ENCODE peak calls at places on chromosomes 11 and 22, in eight cellular contexts. R is pancreas, I is vagina, K is uterus, A is body of pancreas, P is right lobe of liver, Y is cardiac muscle cell, Q is fibroblast of lung. X is an unnamed sample.
A peak's percentile ranks its signal among the peaks of the same experiment; 100 is the strongest.

GRCh38 chr11:2097998-2098690 is 41.0 kb downstream of the IGF2 start:
- DNase-seq in K (no peak), I (no peak), P (no peak), R (no peak), Y (no peak), Q (no peak), A (no peak), X (no peak)

GRCh38 chr11:71298016-71298550 is 45.7 kb upstream of the SHANK2 start:
- DNase-seq in A (no peak), Q (no peak), R (no peak), P (peak; percentile 25), I (peak; percentile 95), Y (no peak), K (no peak), X (no peak)

GRCh38 chr11:60485987-60486386 is 6.6 kb upstream of the MS4A12 start:
- DNase-seq in I (no peak), P (no peak), A (peak; percentile 45), Y (no peak), K (no peak), R (peak; percentile 25), Q (no peak), X (peak; percentile 75)

GRCh38 chr11:12090061-12090572 is 20.3 kb upstream of the MICAL2 start:
- DNase-seq in I (no peak), K (no peak), Y (peak; percentile 63), R (no peak), P (no peak), A (no peak), Q (peak; percentile 58), X (no peak)

GRCh38 chr11:69274531-69275016 is 19.4 kb upstream of the MYEOV start:
- DNase-seq in P (peak; percentile 77), A (peak; percentile 84), R (peak; percentile 89), I (no peak), Y (no peak), Q (no peak), K (no peak), X (no peak)

GRCh38 chr11:120839846-120840402 is 184.0 kb upstream of the TBCEL start:
- DNase-seq in Q (no peak), Y (no peak), P (no peak), A (no peak), I (no peak), R (no peak), K (no peak), X (no peak)

GRCh38 chr11:67651976-67652895 is 1.7 kb upstream of the ACY3 start:
- DNase-seq in Q (no peak), R (no peak), A (no peak), I (no peak), Y (no peak), K (no peak), P (peak; percentile 11), X (no peak)

GRCh38 chr11:76823481-76824028 is 37.2 kb upstream of the ACER3 start:
- DNase-seq in P (no peak), Q (no peak), I (no peak), Y (peak; percentile 81), R (no peak), A (no peak), K (no peak), X (peak; percentile 46)

GRCh38 chr11:95322546-95322945 is 91.5 kb upstream of the SESN3 start:
- DNase-seq in R (no peak), I (no peak), P (no peak), A (no peak), Q (no peak), K (no peak), Y (peak; percentile 44), X (no peak)

GRCh38 chr22:22235564-22235963 is 9.0 kb upstream of the VPREB1 start:
- DNase-seq in I (no peak), K (no peak), Y (peak; percentile 29), Q (peak; percentile 19), P (no peak), R (no peak), A (peak; percentile 47), X (peak; percentile 29)

GRCh38 chr11:34650528-34650927 is 29.6 kb downstream of the EHF start:
- DNase-seq in A (no peak), P (no peak), I (peak; percentile 31), R (no peak), Y (peak; percentile 84), Q (peak; percentile 43), K (no peak), X (no peak)

GRCh38 chr22:20253161-20253560 is 15.0 kb downstream of the RTN4R start:
- DNase-seq in Q (no peak), I (no peak), Y (no peak), A (no peak), R (no peak), P (no peak), K (no peak), X (no peak)

GRCh38 chr11:87463486-87464102 is 425.9 kb downstream of the TMEM135 start:
- DNase-seq in K (no peak), R (no peak), A (no peak), P (no peak), Q (peak; percentile 29), I (no peak), Y (no peak), X (no peak)

GRCh38 chr22:19603767-19604166 is 79.6 kb upstream of the CLDN5 start:
- DNase-seq in Q (no peak), K (no peak), R (no peak), I (no peak), A (no peak), P (peak; percentile 84), Y (no peak), X (no peak)

GRCh38 chr11:120646206-120646605 is 134.7 kb downstream of the GRIK4 start:
- DNase-seq in A (no peak), R (no peak), K (no peak), P (no peak), Y (no peak), I (no peak), Q (no peak), X (no peak)

GRCh38 chr11:29616611-29617010 is 400.2 kb downstream of the KCNA4 start:
- DNase-seq in K (no peak), Q (no peak), A (no peak), P (no peak), I (no peak), R (no peak), Y (peak; percentile 51), X (no peak)

GRCh38 chr11:6251990-6252473 is 7.6 kb upstream of the CCKBR start:
- DNase-seq in P (no peak), Y (peak; percentile 71), R (peak; percentile 87), A (peak; percentile 82), I (no peak), Q (peak; percentile 61), K (no peak), X (no peak)

GRCh38 chr11:117096140-117096972 is 1.9 kb downstream of the SIK3 start:
- DNase-seq in K (no peak), Y (no peak), P (peak; percentile 75), Q (peak; percentile 24), I (no peak), R (no peak), A (no peak), X (no peak)

GRCh38 chr11:34358666-34359547 is 1.1 kb upstream of the ABTB2 start:
- DNase-seq in Y (peak; percentile 87), R (peak; percentile 67), K (peak; percentile 80), A (peak; percentile 76), Q (peak; percentile 85), I (no peak), P (peak; percentile 95), X (peak; percentile 80)

GRCh38 chr11:111540921-111541208 is 345 bp downstream of the LAYN start:
- DNase-seq in Q (no peak), Y (no peak), R (no peak), I (no peak), P (no peak), K (no peak), A (no peak), X (no peak)

GRCh38 chr11:6828103-6828502 is 17.4 kb upstream of the OR10A5 start:
- DNase-seq in Q (no peak), K (no peak), R (no peak), P (no peak), Y (no peak), A (no peak), I (no peak), X (no peak)

GRCh38 chr22:23789121-23789520 is 2.4 kb downstream of the SMARCB1 start:
- DNase-seq in K (no peak), A (no peak), Y (no peak), I (no peak), Q (no peak), R (no peak), P (no peak), X (no peak)
- H3K4me3 ChIP-seq in K (no peak overlapping the region), A (no peak overlapping the region), Y (no peak overlapping the region), I (no peak overlapping the region), Q (no peak overlapping the region), R (no peak overlapping the region), P (no peak overlapping the region), X (no peak overlapping the region)

DNA sequence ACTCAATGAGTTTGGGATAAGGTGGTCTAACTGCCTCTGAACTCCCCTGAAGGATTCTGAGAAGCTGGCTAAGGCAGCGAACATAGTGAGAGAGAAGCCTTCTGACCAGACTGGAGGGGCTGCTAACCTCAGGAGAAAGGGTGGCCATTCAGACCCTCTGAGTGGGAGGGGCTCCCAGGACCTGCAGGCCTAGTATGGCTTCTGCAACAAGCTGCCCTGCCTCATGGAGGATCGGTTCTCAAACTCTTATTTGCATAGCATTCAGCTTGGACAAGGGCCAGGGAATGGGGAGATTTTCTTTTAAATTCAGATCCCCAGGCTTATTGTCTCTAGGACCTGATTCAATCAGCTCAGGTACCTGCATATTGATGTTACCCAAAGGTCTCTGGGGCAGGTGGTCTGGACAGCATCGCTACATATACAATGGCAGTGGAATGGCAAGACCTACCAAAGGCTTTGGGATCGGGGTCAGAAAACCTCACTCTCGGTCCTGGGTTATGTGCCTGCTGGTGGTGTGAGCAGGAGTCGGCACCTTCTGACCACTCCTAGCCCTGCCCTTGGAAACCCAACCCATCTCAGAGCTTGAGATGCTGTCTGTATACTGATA is 599.1 kb downstream of the BRD1 start:
- DNase-seq in R (no peak), Y (no peak), K (no peak), A (no peak), Q (no peak), P (peak; percentile 17), I (no peak), X (no peak)
- H3K9me3 ChIP-seq in R (no peaks in the 10 kb centered on the region), Y (no peaks in the 10 kb centered on the region), K (no peaks in the 10 kb centered on the region), A (no peaks in the 10 kb centered on the region), Q (no peaks in the 10 kb centered on the region), P (no peaks in the 10 kb centered on the region), I (no peaks in the 10 kb centered on the region), X (no peaks in the 10 kb centered on the region)

GRCh38 chr11:72354356-72355115 is 79.8 kb downstream of the CLPB start:
- DNase-seq in R (no peak), K (no peak), P (no peak), Q (no peak), A (no peak), Y (no peak), I (no peak), X (no peak)
- H3K4me3 ChIP-seq in R (no peak overlapping the region), K (no peak overlapping the region), P (no peak overlapping the region), Q (no peak overlapping the region), A (no peak overlapping the region), Y (no peak overlapping the region), I (no peak overlapping the region), X (no peak overlapping the region)

DNA sequence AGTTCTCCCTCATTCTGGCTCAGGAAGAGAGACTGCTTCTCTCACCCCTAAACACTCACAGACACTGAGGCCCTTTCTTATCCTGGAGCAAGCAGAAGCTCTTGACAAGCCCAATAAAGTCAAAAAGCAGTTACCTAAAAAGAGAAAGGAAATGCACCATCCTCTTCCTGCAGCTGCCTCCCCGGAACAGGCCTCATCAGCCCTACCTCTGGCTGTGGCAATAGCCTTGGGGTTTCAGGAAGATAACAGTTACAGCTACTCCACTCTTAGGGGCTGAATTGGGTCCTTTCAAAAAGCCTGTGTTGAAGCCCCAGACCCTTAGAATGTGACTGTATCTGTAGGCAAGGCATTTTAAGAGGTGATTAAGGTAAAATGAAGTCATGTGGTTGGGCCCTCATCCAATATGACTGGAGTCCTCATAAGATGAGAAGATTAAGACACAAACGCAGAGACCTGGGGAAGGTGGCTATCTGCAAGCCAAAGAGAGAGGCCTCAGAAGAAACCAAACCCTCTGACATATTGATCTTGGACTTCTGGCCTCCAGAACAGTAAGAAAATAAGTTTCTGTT is 3.5 kb upstream of the LGALS12 start:
- DNase-seq in R (no peak), Y (no peak), K (no peak), A (no peak), Q (no peak), I (no peak), P (no peak), X (no peak)
- H3K9me3 ChIP-seq in R (no peaks in the 10 kb centered on the region), Y (no peaks in the 10 kb centered on the region), K (no peaks in the 10 kb centered on the region), A (no peaks in the 10 kb centered on the region), Q (no peaks in the 10 kb centered on the region), I (peaks cover 9% of the 10 kb centered on the region), P (no peaks in the 10 kb centered on the region), X (peaks cover 14% of the 10 kb centered on the region)